ENCODE peak calls at places on chromosomes 11 and 22, in four cellular contexts. C is RPMI8226, Z is anterior cingulate cortex, L is activated T-helper 1 cell treated with Interleukin-2 at 50 U/mL for 16 hours. U is an unnamed sample.

GRCh38 chr11:8233691-8234424 is 29.8 kb downstream of the LMO1 start:
- DNase-seq in C (no peak), L (no peak), Z (no peak), U (no peak)

GRCh38 chr11:33829430-33830141 is 55.3 kb upstream of the FBXO3 start:
- DNase-seq in L (no peak), C (peak), Z (peak), U (no peak)

GRCh38 chr11:127862406-127862805 is 725.0 kb downstream of the ETS1 start:
- DNase-seq in L (no peak), Z (no peak), C (no peak), U (no peak)

GRCh38 chr22:31905356-31905755 is 39.0 kb upstream of the YWHAH start:
- DNase-seq in C (no peak), Z (no peak), L (no peak), U (no peak)

GRCh38 chr11:98455500-98456186 is 565.1 kb upstream of the CNTN5 start:
- DNase-seq in L (no peak), C (no peak), Z (no peak), U (no peak)

GRCh38 chr11:130772266-130773227 is 143.7 kb downstream of the SNX19 start:
- DNase-seq in Z (no peak), L (no peak), C (no peak), U (no peak)

GRCh38 chr11:115199501-115199900 is 304.7 kb downstream of the CADM1 start:
- DNase-seq in Z (no peak), L (no peak), C (no peak), U (no peak)

GRCh38 chr11:69817265-69818236 is 1.7 kb downstream of the FGF3 start:
- DNase-seq in Z (no peak), C (no peak), L (no peak), U (no peak)

GRCh38 chr11:118132385-118133151 is 20.1 kb downstream of the SCN4B start:
- DNase-seq in L (no peak), C (no peak), Z (no peak), U (no peak)

GRCh38 chr11:42770444-42771065 is 541.2 kb upstream of the API5 start:
- DNase-seq in L (no peak), Z (peak), C (peak), U (no peak)

GRCh38 chr11:77569046-77569445 is 20.7 kb upstream of the AQP11 start:
- DNase-seq in L (no peak), Z (no peak), C (no peak), U (no peak)

GRCh38 chr22:30425616-30426394 is at the start of gene MTFP1:
- DNase-seq in Z (no peak), C (peak), L (no peak), U (no peak)

GRCh38 chr22:36010913-36011312 is 17.7 kb downstream of the RBFOX2 start:
- DNase-seq in Z (no peak), L (no peak), C (no peak), U (no peak)

GRCh38 chr22:29205598-29206371 is at the start of gene EMID1:
- DNase-seq in C (peak), L (no peak), Z (no peak), U (no peak)

GRCh38 chr11:126971305-126971704 is 29.3 kb downstream of the KIRREL3 start:
- DNase-seq in L (no peak), Z (no peak), C (no peak), U (no peak)

GRCh38 chr11:47380078-47380477 is 1.7 kb upstream of the SPI1 start:
- DNase-seq in L (no peak), C (no peak), Z (no peak), U (no peak)

GRCh38 chr11:36056160-36056751 is 112.4 kb downstream of the LDLRAD3 start:
- DNase-seq in Z (no peak), L (no peak), C (peak), U (no peak)

GRCh38 chr22:35567794-35568193 is 27.2 kb downstream of the RASD2 start:
- DNase-seq in L (no peak), Z (no peak), C (no peak), U (no peak)

GRCh38 chr11:3107608-3108182 is 50.5 kb upstream of the CARS1 start:
- DNase-seq in C (no peak), Z (no peak), L (no peak), U (no peak)